ENCODE peak calls at places on chromosome 12, in eight cellular contexts. Y is coronary artery, O is PC-9, A is adrenal gland, L is fibroblast of mammary gland, M is hepatocyte, X is foreskin fibroblast, U is cardiac fibroblast. G is an unnamed sample.

GRCh38 chr12:115859231-115859630 is 418.3 kb downstream of the MED13L start:
- DNase-seq in M (no peak), O (no peak), Y (no peak), X (no peak), U (no peak), A (no peak), L (no peak), G (no peak)

GRCh38 chr12:113697646-113698504 is 226.2 kb upstream of the LHX5 start:
- DNase-seq in X (no peak), U (no peak), L (no peak), O (no peak), A (no peak), Y (no peak), M (peak; percentile 22), G (no peak)

GRCh38 chr12:27279836-27280235 is 35.8 kb downstream of the STK38L start:
- DNase-seq in M (peak; percentile 27), O (no peak), Y (no peak), U (no peak), X (no peak), A (no peak), L (no peak), G (peak; percentile 25)

GRCh38 chr12:29026419-29026818 is 122.7 kb upstream of the FAR2 start:
- DNase-seq in O (no peak), U (no peak), L (no peak), M (no peak), Y (no peak), A (no peak), X (no peak), G (no peak)

GRCh38 chr12:3651585-3652424 is 101.1 kb downstream of the CRACR2A start:
- DNase-seq in Y (no peak), X (peak; percentile 7), A (no peak), L (no peak), U (no peak), O (no peak), M (no peak), G (peak; percentile 12)

GRCh38 chr12:70606001-70606400 is 31.2 kb downstream of the PTPRB start:
- DNase-seq in Y (no peak), O (no peak), M (no peak), X (peak; percentile 20), L (peak; percentile 41), U (peak; percentile 50), A (no peak), G (no peak)

GRCh38 chr12:6265038-6265405 is 45.5 kb upstream of the PLEKHG6 start:
- DNase-seq in M (no peak), Y (no peak), L (no peak), U (no peak), A (no peak), O (no peak), X (no peak), G (no peak)

GRCh38 chr12:131459666-131460365 is 251.1 kb upstream of the SFSWAP start:
- DNase-seq in X (no peak), A (no peak), M (no peak), Y (no peak), O (no peak), L (no peak), U (no peak), G (no peak)

GRCh38 chr12:3999904-4000303 is 126.7 kb upstream of the PARP11 start:
- DNase-seq in X (no peak), M (no peak), O (no peak), L (no peak), U (no peak), A (no peak), Y (no peak), G (no peak)

GRCh38 chr12:53929527-53929926 is 9.1 kb upstream of the HOXC13 start:
- DNase-seq in X (no peak), O (no peak), M (no peak), L (no peak), A (no peak), Y (no peak), U (no peak), G (no peak)

GRCh38 chr12:113061061-113061694 is 4.6 kb downstream of the DTX1 start:
- DNase-seq in A (no peak), O (no peak), L (no peak), X (no peak), Y (no peak), M (no peak), U (no peak), G (no peak)

GRCh38 chr12:98154850-98155249 is 360.5 kb upstream of the TMPO start:
- DNase-seq in L (peak; percentile 15), O (no peak), U (no peak), Y (no peak), M (peak; percentile 71), X (no peak), A (peak; percentile 13), G (peak; percentile 4)

GRCh38 chr12:32273063-32273521 is 126.3 kb upstream of the FGD4 start:
- DNase-seq in X (peak; percentile 41), M (no peak), L (peak; percentile 47), A (no peak), U (peak; percentile 48), Y (no peak), O (no peak), G (no peak)

GRCh38 chr12:44101470-44101869 is 265.6 kb downstream of the TMEM117 start:
- DNase-seq in O (no peak), Y (no peak), U (no peak), X (no peak), L (no peak), A (no peak), M (no peak), G (no peak)

GRCh38 chr12:77324763-77325468 is 259.5 kb upstream of the E2F7 start:
- DNase-seq in X (peak; percentile 68), A (peak; percentile 60), Y (no peak), U (peak; percentile 67), O (peak; percentile 68), L (peak; percentile 66), M (peak; percentile 90), G (peak; percentile 64)

DNA sequence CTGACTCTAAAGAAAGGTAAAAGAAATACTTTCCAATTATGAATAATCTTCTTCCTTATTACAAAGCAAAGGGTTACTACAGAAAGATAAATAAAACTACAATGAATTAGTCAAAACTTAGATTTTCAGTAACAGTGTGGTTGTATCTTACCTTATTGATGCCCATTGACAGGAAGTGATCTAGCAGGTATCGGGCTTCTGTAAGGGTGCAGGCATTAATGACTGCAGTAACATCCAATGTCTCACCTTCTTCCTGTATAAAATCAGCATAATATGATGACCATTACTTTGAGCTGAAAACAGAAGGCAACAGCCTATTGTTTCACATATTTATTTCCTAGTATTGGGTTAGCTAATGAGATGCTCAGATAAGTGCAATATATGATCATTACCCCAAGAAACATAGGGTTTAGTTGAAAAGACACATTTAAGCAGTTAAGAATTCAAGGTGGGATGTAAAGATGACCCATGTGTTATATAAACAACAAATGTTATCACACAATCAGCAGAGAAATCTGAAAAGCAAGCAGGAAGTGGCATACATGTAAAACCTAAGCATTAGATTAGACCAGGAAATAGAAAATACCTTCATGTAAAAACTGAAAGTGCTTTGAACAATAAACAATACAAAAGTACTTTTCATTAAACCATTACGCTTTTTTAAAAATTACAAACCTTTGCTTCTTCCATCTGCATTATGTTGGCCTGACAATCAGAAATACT is 111.2 kb downstream of the KIF21A start:
- DNase-seq in U (no peak), M (no peak), X (no peak), A (no peak), O (no peak), L (no peak), Y (no peak), G (no peak)
- H3K4me3 ChIP-seq in U (no peak overlapping the region), M (no peak overlapping the region), X (no peak overlapping the region), A (no peak overlapping the region), O (no peak overlapping the region), L (no peak overlapping the region), Y (no peak overlapping the region), G (no peak overlapping the region)

GRCh38 chr12:325886-326285 is 63.2 kb downstream of the KDM5A start:
- DNase-seq in M (no peak), A (no peak), L (no peak), X (peak; percentile 2), O (no peak), Y (no peak), U (no peak), G (no peak)

GRCh38 chr12:319116-319515 is 56.5 kb upstream of the SLC6A13 start:
- DNase-seq in A (no peak), M (no peak), X (no peak), U (no peak), L (no peak), Y (no peak), O (no peak), G (no peak)

GRCh38 chr12:323507-323906 is 60.9 kb upstream of the SLC6A13 start:
- DNase-seq in X (no peak), Y (no peak), U (no peak), A (no peak), L (no peak), O (no peak), M (no peak), G (no peak)

GRCh38 chr12:321606-322326 is 59.1 kb upstream of the SLC6A13 start:
- DNase-seq in O (peak; percentile 5), M (peak; percentile 31), Y (no peak), U (peak; percentile 37), A (no peak), L (peak; percentile 15), X (no peak), G (peak; percentile 4)
- TF ChIP-seq CTCF in O (peak; percentile 75), M (peak; percentile 36), Y (no peak), U (peak; percentile 25), A (no peak), L (peak; percentile 22), X (no peak), G (no peak)

GRCh38 chr12:30847259-30847658 is 79.3 kb upstream of the TSPAN11 start:
- DNase-seq in L (peak; percentile 81), A (no peak), O (peak; percentile 33), Y (no peak), U (peak; percentile 87), M (peak; percentile 77), X (peak; percentile 47), G (peak; percentile 79)
- H3K4me3 ChIP-seq in L (no peak overlapping the region), A (no peak overlapping the region), O (no peak overlapping the region), Y (no peak overlapping the region), U (no peak overlapping the region), M (no peak overlapping the region), X (no peak overlapping the region), G (no peak overlapping the region)

GRCh38 chr12:111405149-111405855 is 421 bp upstream of the SH2B3 start:
- DNase-seq in M (peak; percentile 97), O (peak; percentile 97), X (peak; percentile 89), U (peak; percentile 90), L (peak; percentile 83), Y (peak; percentile 94), A (peak; percentile 95), G (peak; percentile 97)
- TF ChIP-seq CTCF in M (peak; percentile 53), O (peak; percentile 65), X (no peak), U (peak; percentile 20), L (peak; percentile 11), Y (peak; percentile 24), A (peak; percentile 41), G (peak; percentile 39)

DNA sequence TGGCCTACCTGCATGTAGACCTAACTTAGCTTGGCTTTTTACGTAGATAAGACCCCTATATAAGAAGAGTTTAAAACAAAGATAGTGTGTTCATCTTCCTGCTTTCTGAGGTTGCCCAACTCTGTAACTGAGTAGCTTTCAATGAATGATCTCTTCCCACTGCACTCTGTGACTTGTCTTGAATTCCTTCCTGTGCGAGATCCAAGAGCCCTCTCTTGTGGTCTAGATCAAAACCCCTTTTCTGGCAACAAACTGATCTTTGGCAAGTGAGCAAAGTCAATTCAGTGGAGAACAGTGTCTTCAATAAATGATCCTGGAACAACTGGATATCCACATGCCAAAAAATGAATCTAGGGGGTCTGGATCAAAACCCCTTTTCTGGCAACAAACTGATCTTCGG is 8.4 kb downstream of the CFAP54 start:
- DNase-seq in O (no peak), U (no peak), M (no peak), L (peak; percentile 75), A (no peak), X (no peak), Y (no peak), G (peak; percentile 25)
- H3K4me3 ChIP-seq in O (no peak overlapping the region), U (no peak overlapping the region), M (no peak overlapping the region), L (no peak overlapping the region), A (no peak overlapping the region), X (no peak overlapping the region), Y (no peak overlapping the region), G (no peak overlapping the region)

G was measured in fibroblast of villous mesenchyme.